ENCODE peak calls at places on chromosomes 1 and 21, in four cellular contexts. V is HCT116, O is AG04450, E is adipocyte. C is an unnamed sample.

GRCh38 chr1:41442697-41443251 is 41.7 kb downstream of the EDN2 start:
- DNase-seq in V (no peak), O (no peak), E (peak), C (peak)

GRCh38 chr1:25875856-25876692 is 566 bp upstream of the PAQR7 start:
- DNase-seq in V (no peak), O (no peak), E (no peak), C (no peak)

GRCh38 chr1:215911406-215911968 is 344.4 kb downstream of the KCTD3 start:
- DNase-seq in V (no peak), O (no peak), E (peak), C (peak)

GRCh38 chr1:241615043-241615974 is 24.9 kb downstream of the CHML start:
- DNase-seq in V (no peak), O (no peak), E (no peak), C (no peak)

GRCh38 chr1:24898909-24899439 is 31.1 kb downstream of the RUNX3 start:
- DNase-seq in V (no peak), O (no peak), E (no peak), C (no peak)

GRCh38 chr1:23393706-23394105 is 24.1 kb upstream of the ZNF436 start:
- DNase-seq in V (no peak), O (no peak), E (peak), C (no peak)

GRCh38 chr1:151710187-151710586 is 6.4 kb downstream of the CELF3 start:
- DNase-seq in V (no peak), O (no peak), E (no peak), C (peak)

GRCh38 chr1:218068241-218068640 is 216.9 kb upstream of the RRP15 start:
- DNase-seq in V (no peak), O (no peak), E (no peak), C (no peak)

GRCh38 chr21:45511661-45512431 is 30.4 kb downstream of the SLC19A1 start:
- DNase-seq in V (no peak), O (no peak), E (no peak), C (no peak)

GRCh38 chr1:49293016-49293415 is 516.3 kb upstream of the BEND5 start:
- DNase-seq in V (no peak), O (no peak), E (no peak), C (no peak)

GRCh38 chr1:160046494-160047115 is 14.8 kb upstream of the PIGM start:
- DNase-seq in V (no peak), O (no peak), E (peak), C (peak)

GRCh38 chr1:12411747-12412146 is 181.9 kb downstream of the VPS13D start:
- DNase-seq in V (no peak), O (no peak), E (no peak), C (no peak)

GRCh38 chr1:177082855-177083741 is 81.4 kb downstream of the ASTN1 start:
- DNase-seq in V (no peak), O (no peak), E (peak), C (peak)

GRCh38 chr1:57996400-57996799 is 550.1 kb downstream of the OMA1 start:
- DNase-seq in V (no peak), O (no peak), E (no peak), C (no peak)

GRCh38 chr1:165344736-165345135 is 11.8 kb downstream of the LMX1A start:
- DNase-seq in V (no peak), O (no peak), E (no peak), C (no peak)

GRCh38 chr1:245645894-245646293 is 491.1 kb downstream of the KIF26B start:
- DNase-seq in V (no peak), O (no peak), E (no peak), C (no peak)

GRCh38 chr1:60564856-60565445 is 491.4 kb upstream of the C1orf87 start:
- DNase-seq in V (no peak), O (no peak), E (no peak), C (no peak)

GRCh38 chr1:170601866-170602265 is 62.1 kb upstream of the PRRX1 start:
- DNase-seq in V (no peak), O (no peak), E (no peak), C (no peak)

GRCh38 chr1:94245747-94246438 is 8.5 kb upstream of the ARHGAP29 start:
- DNase-seq in V (no peak), O (no peak), E (peak), C (no peak)

GRCh38 chr1:82565546-82565945 is 764.8 kb downstream of the ADGRL2 start:
- DNase-seq in V (peak), O (no peak), E (peak), C (peak)

GRCh38 chr1:170168263-170168662 is 22.5 kb downstream of the NTMT2 start:
- DNase-seq in V (no peak), O (peak), E (peak), C (peak)

GRCh38 chr1:41051022-41051421 is 29.5 kb upstream of the SLFNL1 start:
- DNase-seq in V (no peak), O (no peak), E (no peak), C (no peak)

GRCh38 chr21:42120056-42120903 is 49.2 kb downstream of the UMODL1 start:
- DNase-seq in V (no peak), O (no peak), E (no peak), C (no peak)

GRCh38 chr21:26366781-26367180 is 196.2 kb upstream of the APP start:
- DNase-seq in V (no peak), O (no peak), E (no peak), C (peak)

GRCh38 chr1:42674682-42675081 is 7.5 kb upstream of the YBX1 start:
- DNase-seq in V (no peak), O (no peak), E (no peak), C (no peak)

GRCh38 chr21:31426235-31426797 is 82.3 kb upstream of the TIAM1 start:
- DNase-seq in V (no peak), O (no peak), E (peak), C (no peak)

GRCh38 chr21:31030367-31031106 is 7.7 kb downstream of the KRTAP19-8 start:
- DNase-seq in V (no peak), O (no peak), E (no peak), C (no peak)

GRCh38 chr1:26078286-26079177 is 11.1 kb upstream of the TRIM63 start:
- DNase-seq in V (no peak), O (no peak), E (no peak), C (no peak)

GRCh38 chr21:43812139-43812821 is 22.9 kb downstream of the RRP1 start:
- DNase-seq in V (no peak), O (no peak), E (no peak), C (peak)

GRCh38 chr1:211126622-211127021 is 7.3 kb downstream of the KCNH1 start:
- DNase-seq in V (no peak), O (no peak), E (no peak), C (peak)

GRCh38 chr1:213051127-213051880 is at the start of gene RPS6KC1:
- DNase-seq in V (peak), O (peak), E (peak), C (peak)

GRCh38 chr1:213049232-213049631 is 1.8 kb upstream of the RPS6KC1 start:
- DNase-seq in V (no peak), O (no peak), E (no peak), C (no peak)

GRCh38 chr1:213051881-213052202 is 801 bp downstream of the RPS6KC1 start:
- DNase-seq in V (no peak), O (no peak), E (no peak), C (no peak)

GRCh38 chr1:213053455-213053854 is 2.4 kb downstream of the RPS6KC1 start:
- DNase-seq in V (no peak), O (no peak), E (no peak), C (no peak)

DNA sequence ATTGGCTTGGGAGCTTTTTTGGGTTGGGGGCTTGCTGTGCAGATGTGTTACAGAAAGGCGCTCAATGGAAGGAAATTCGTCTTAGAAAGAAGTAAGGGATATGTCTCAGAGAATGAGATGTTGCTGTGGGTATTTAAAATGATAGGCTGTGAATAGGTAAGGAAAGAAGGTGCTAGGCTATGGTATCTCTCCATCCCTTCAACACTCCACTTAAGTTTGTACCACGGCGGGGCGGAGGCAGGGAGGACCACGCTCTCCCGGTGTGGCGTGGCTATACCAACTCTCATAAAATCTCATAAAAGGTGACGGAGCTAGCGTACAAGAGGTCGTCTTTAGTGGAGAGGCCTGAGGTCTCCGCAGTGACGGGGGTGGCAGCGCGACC is 305 bp upstream of the RPS6KC1 start:
- DNase-seq in V (no peak), O (no peak), E (no peak), C (no peak)
- H3K4me3 ChIP-seq in V (peak), O (peak), E (peak), C (peak)

DNA sequence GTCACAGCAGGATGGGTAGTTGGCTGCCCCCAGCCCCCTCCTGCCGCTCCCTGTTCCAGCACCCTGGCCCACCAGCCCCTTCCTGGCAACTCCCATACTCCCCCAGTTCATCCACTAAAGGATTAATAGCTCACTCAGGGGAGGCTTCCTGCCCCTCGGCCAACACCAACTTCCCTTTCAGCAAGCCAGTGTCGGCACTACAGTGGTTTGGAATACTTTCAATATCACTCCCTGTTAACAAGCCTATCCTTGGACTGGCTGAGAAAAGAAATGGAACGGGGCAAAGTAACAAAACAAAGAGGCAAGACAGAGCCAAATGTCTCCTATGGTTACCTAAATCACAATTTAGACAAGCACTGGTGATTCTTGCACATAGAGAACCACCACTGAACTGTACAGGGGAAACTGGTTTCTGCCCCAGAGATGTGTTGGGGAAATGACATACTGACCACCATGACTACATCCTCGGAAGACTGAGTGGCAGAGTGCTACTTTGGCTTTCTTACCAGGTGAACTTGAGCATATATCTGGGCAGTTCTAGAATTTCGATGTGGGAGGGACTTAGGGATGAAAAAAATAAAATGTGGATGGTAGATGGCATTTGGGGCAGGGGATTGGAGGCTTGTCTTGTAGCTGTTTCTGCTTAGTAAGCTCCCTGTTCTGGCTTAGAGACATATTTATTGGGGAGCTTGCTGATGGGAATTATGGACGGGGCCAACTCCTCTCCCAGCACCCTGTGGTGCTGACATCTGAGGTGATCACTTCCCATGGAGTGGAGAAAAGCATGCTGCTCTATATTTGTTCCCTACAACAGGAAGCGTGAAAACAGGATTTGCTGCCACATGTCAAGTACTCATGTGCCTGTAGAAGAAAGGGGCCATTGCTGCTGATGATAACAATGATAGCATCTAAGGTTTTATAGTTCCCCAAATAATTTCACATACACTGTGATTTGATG is 7.1 kb upstream of the CAPN2 start:
- DNase-seq in V (no peak), O (no peak), E (peak), C (peak)
- H3K4me3 ChIP-seq in V (no peak), O (no peak), E (peak), C (no peak)

DNA sequence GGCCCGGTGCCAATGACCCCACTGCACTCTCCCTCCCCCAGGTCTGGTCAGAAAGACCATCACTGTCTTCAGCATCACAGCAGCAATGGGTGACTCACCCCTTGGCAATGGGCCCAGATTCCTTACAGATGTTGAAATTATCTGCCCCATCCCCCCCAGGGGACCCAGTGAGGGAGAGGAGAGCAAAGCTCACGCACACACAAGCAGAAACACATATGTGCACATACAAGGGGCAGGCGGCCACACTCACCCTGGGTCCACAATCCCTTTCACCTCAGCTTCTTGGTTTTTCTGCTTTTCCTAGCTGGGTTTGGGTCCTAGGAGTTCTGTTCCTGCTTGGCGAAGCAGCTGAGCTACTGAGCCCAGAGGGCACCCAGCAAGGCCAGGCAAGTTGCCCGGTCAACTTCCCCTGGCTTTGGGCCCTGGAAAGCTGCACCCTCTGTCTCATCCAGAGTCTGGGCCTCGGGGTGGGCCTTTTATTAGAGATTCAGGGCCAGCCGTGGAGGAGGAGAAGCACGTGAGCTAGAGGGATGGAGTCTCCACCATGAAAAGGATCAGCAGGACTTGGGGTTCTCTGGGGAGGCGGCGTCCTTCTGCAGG is 2.6 kb downstream of the COL16A1 start:
- DNase-seq in V (no peak), O (peak), E (peak), C (peak)
- H3K4me3 ChIP-seq in V (no peak), O (peak), E (peak), C (peak)

DNA sequence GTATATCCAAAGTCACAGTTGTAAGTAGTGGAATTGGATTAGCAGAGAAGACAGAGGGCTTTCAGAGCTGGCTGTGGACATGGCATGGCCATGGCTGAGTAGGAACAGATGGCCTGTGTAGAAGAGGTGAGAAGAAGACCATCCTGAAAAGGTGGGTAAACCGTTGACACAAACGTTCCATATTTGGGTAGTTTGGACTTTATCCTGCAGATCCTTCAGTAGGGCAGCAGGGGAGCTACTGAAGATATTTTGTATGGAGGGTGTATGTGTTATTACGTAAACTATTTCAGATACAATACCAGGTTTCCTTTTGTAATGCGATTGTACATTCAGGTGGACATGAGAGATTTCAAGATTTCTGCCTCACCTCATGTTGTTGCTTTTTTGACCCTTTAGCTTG is 1.6 kb downstream of the UTP11 start:
- DNase-seq in V (no peak), O (no peak), E (peak), C (no peak)
- H3K4me3 ChIP-seq in V (no peak), O (peak), E (peak), C (peak)